ENCODE peak calls at places on chromosomes 5 and 9, in five cellular contexts. One of them, this sample, is unnamed.

GRCh38 chr5:87015908-87016307 is 251.8 kb upstream of the RASA1 start:
- DNase-seq in progenitor cell of endocrine pancreas: no peak
- DNase-seq in endothelial cell of umbilical vein: no peak
- DNase-seq in GM12865: no peak
- DNase-seq in RWPE1: no peak
- DNase-seq in this sample: no peak

GRCh38 chr9:8762676-8763075 is 963.1 kb upstream of the DMAC1 start:
- DNase-seq in progenitor cell of endocrine pancreas: no peak
- DNase-seq in endothelial cell of umbilical vein: no peak
- DNase-seq in GM12865: no peak
- DNase-seq in RWPE1: no peak
- DNase-seq in this sample: no peak

GRCh38 chr9:68869020-68869419 is 144.9 kb downstream of the PRKACG start:
- DNase-seq in progenitor cell of endocrine pancreas: no peak
- DNase-seq in endothelial cell of umbilical vein: no peak
- DNase-seq in GM12865: no peak
- DNase-seq in RWPE1: no peak
- DNase-seq in this sample: no peak

GRCh38 chr9:72579190-72579589 is 57.8 kb downstream of the TMC1 start:
- DNase-seq in progenitor cell of endocrine pancreas: no peak
- DNase-seq in endothelial cell of umbilical vein: peak
- DNase-seq in GM12865: no peak
- DNase-seq in RWPE1: peak
- DNase-seq in this sample: no peak

GRCh38 chr9:114900937-114901802 is 29.2 kb downstream of the TNFSF8 start:
- DNase-seq in progenitor cell of endocrine pancreas: no peak
- DNase-seq in endothelial cell of umbilical vein: peak
- DNase-seq in GM12865: no peak
- DNase-seq in RWPE1: no peak
- DNase-seq in this sample: no peak

GRCh38 chr9:18890372-18890771 is 142.6 kb downstream of the SAXO1 start:
- DNase-seq in progenitor cell of endocrine pancreas: no peak
- DNase-seq in endothelial cell of umbilical vein: peak
- DNase-seq in GM12865: peak
- DNase-seq in RWPE1: peak
- DNase-seq in this sample: peak

GRCh38 chr5:98774192-98775046 is 956 bp downstream of the RGMB start:
- DNase-seq in progenitor cell of endocrine pancreas: peak
- DNase-seq in endothelial cell of umbilical vein: peak
- DNase-seq in GM12865: peak
- DNase-seq in RWPE1: peak
- DNase-seq in this sample: peak

GRCh38 chr5:171367424-171368370 is 20.0 kb upstream of the NPM1 start:
- DNase-seq in progenitor cell of endocrine pancreas: no peak
- DNase-seq in endothelial cell of umbilical vein: no peak
- DNase-seq in GM12865: peak
- DNase-seq in RWPE1: no peak
- DNase-seq in this sample: no peak

GRCh38 chr5:1875843-1876671 is 6.7 kb downstream of the IRX4 start:
- DNase-seq in progenitor cell of endocrine pancreas: no peak
- DNase-seq in endothelial cell of umbilical vein: no peak
- DNase-seq in GM12865: no peak
- DNase-seq in RWPE1: no peak
- DNase-seq in this sample: no peak

GRCh38 chr5:166823360-166823759 is 1468.1 kb upstream of the WWC1 start:
- DNase-seq in progenitor cell of endocrine pancreas: no peak
- DNase-seq in endothelial cell of umbilical vein: no peak
- DNase-seq in GM12865: no peak
- DNase-seq in RWPE1: no peak
- DNase-seq in this sample: no peak
- TF ChIP-seq CTCF in progenitor cell of endocrine pancreas: no peak
- TF ChIP-seq CTCF in endothelial cell of umbilical vein: no peak
- TF ChIP-seq CTCF in GM12865: no peak
- TF ChIP-seq CTCF in RWPE1: no peak
- TF ChIP-seq CTCF in this sample: no peak

GRCh38 chr9:133590231-133590855 is 18.8 kb downstream of the FAM163B start:
- DNase-seq in progenitor cell of endocrine pancreas: no peak
- DNase-seq in endothelial cell of umbilical vein: no peak
- DNase-seq in GM12865: no peak
- DNase-seq in RWPE1: no peak
- DNase-seq in this sample: no peak

GRCh38 chr9:133591985-133592384 is 17.2 kb downstream of the FAM163B start:
- DNase-seq in progenitor cell of endocrine pancreas: no peak
- DNase-seq in endothelial cell of umbilical vein: no peak
- DNase-seq in GM12865: no peak
- DNase-seq in RWPE1: no peak
- DNase-seq in this sample: no peak

GRCh38 chr9:133587466-133587865 is 21.7 kb downstream of the FAM163B start:
- DNase-seq in progenitor cell of endocrine pancreas: no peak
- DNase-seq in endothelial cell of umbilical vein: no peak
- DNase-seq in GM12865: no peak
- DNase-seq in RWPE1: no peak
- DNase-seq in this sample: no peak

GRCh38 chr9:133591116-133591910 is 17.9 kb downstream of the FAM163B start:
- DNase-seq in progenitor cell of endocrine pancreas: no peak
- DNase-seq in endothelial cell of umbilical vein: no peak
- DNase-seq in GM12865: no peak
- DNase-seq in RWPE1: no peak
- DNase-seq in this sample: no peak

DNA sequence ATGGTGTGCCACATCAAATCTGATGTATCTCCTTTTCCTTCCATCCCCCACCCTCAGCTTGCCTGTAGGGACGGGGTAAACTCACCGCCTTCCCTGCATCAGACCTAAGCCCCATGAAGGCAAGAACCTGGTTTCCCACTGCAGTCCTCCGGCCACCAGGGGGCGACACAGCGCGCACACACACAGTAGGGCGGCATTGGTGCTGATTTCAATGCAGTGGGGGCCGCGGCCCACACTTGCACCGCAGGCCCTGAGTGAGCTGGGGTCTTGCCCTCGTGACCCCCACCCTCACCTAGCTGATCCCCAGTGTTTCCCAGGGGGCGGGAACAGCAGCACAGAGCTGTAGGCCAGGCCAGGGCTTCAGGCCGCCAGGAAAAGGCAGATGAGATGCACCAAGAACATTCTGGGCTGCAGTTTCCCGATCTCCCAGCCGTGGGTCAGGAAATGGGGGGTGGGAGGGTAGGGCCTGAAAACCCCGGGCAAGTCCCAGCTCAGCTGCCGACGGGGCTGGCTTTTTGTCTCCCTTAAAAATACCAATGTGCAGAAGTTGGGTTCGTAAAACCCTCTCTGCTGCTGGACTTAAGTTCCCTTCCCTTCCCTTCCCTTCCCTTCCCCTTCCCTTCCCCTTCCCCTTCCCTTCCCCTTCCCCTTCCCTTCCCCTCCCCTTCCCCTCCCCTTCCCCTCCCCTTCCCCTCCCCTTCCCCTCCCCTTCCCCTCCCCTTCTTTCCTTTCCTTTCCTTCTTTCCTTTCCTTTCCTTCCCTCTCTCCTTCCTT is 19.5 kb downstream of the FAM163B start:
- DNase-seq in progenitor cell of endocrine pancreas: no peak
- DNase-seq in endothelial cell of umbilical vein: no peak
- DNase-seq in GM12865: peak
- DNase-seq in RWPE1: no peak
- DNase-seq in this sample: no peak
- TF ChIP-seq CTCF in progenitor cell of endocrine pancreas: peak
- TF ChIP-seq CTCF in endothelial cell of umbilical vein: peak
- TF ChIP-seq CTCF in GM12865: peak
- TF ChIP-seq CTCF in RWPE1: peak
- TF ChIP-seq CTCF in this sample: peak

DNA sequence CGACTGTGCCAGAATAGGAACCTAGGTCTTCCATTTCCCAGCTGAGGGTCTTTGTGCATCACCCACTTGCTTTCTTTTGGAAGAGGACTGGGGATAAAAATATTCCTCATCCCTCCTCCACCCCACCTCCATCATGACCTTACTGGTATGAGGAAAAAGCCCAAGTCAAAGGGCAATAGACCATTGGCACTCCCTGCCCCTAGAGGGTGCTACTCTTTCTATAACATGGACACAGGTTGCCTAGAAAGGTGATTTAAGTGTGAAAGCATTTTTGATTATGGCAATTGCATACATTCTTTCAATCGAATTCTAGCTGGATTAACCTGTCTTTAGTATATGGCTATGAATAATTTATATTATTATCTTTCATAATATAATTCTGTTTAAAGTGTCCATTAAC is 22.8 kb upstream of the ZNF618 start:
- DNase-seq in progenitor cell of endocrine pancreas: no peak
- DNase-seq in endothelial cell of umbilical vein: peak
- DNase-seq in GM12865: peak
- DNase-seq in RWPE1: peak
- DNase-seq in this sample: no peak
- TF ChIP-seq CTCF in progenitor cell of endocrine pancreas: peak
- TF ChIP-seq CTCF in endothelial cell of umbilical vein: peak
- TF ChIP-seq CTCF in GM12865: peak
- TF ChIP-seq CTCF in RWPE1: peak
- TF ChIP-seq CTCF in this sample: peak

DNA sequence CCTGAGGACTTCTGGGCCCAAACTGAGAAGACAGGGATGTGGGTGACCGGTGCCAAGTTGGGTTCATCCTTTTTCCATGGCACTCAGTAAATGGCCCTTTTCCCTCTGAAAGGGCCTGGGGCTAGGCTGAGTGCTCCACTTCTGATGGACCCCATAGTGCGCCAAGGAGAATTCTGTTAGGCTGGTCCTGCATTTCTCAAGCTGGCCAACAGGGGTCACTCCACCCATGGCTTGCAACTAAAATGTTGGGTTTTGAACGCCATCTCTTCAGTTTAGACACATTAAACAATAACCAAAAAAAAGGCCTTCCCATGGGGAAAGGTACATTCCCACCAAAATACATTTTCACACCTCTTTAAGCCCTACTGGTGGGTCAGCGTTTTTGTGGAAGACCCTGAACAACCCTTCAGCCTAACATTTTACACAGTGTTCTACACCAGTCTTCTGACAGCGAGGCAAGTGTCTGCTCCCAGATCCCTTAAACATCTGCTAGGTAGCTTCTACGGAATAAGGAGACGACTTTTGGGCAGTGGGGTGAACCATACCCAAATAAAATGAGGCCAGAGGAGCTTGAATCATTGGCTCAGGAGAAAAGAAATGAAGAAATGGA is 27.3 kb downstream of the CNTFR start:
- DNase-seq in progenitor cell of endocrine pancreas: no peak
- DNase-seq in endothelial cell of umbilical vein: no peak
- DNase-seq in GM12865: peak
- DNase-seq in RWPE1: no peak
- DNase-seq in this sample: no peak
- TF ChIP-seq CTCF in progenitor cell of endocrine pancreas: peak
- TF ChIP-seq CTCF in endothelial cell of umbilical vein: peak
- TF ChIP-seq CTCF in GM12865: peak
- TF ChIP-seq CTCF in RWPE1: no peak
- TF ChIP-seq CTCF in this sample: peak

DNA sequence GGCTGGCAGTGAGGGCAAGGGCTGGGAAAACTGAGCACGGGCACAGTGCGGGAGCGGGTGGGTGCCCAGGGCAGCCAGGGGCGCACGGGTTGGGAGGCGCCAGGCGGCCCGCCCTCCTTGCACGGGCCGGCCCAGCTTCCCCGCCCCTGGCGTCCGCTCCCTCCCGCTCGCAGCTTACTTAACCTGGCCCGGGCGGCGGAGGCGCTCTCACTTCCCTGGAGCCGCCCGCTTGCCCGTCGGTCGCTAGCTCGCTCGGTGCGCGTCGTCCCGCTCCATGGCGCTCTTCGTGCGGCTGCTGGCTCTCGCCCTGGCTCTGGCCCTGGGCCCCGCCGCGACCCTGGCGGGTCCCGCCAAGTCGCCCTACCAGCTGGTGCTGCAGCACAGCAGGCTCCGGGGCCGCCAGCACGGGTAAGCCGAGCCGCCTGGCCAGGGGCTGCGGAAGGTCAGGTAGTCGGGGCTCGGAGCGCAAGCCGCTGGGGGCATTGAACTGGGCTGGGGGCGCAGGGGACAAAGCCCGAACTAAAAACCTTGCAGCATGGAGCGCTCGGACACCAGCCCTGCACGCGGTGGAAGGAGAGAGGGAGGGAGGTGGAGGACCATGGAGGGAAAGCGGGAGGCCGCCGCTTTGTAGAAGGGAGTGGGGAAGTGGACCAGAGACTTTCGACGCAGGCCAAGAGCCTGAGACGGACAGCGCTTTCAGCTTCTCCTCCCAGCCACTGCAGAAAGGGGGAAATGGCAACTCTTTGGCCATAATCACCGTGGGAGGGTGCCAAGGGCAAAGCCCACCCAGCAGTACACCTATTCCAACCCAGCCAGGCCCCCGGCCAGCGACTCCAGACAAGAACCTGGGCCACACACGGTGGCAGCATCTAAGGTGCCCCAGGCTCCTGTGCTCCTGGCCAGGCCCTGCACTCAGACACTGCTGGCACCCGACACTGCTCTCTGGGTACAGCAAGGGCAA is at the start of gene TGFBI:
- DNase-seq in progenitor cell of endocrine pancreas: peak
- DNase-seq in endothelial cell of umbilical vein: peak
- DNase-seq in GM12865: peak
- DNase-seq in RWPE1: peak
- DNase-seq in this sample: peak
- TF ChIP-seq CTCF in progenitor cell of endocrine pancreas: no peak
- TF ChIP-seq CTCF in endothelial cell of umbilical vein: no peak
- TF ChIP-seq CTCF in GM12865: no peak
- TF ChIP-seq CTCF in RWPE1: no peak
- TF ChIP-seq CTCF in this sample: no peak

GRCh38 chr9:76403352-76403751 is 9.1 kb upstream of the RFK start:
- DNase-seq in progenitor cell of endocrine pancreas: no peak
- DNase-seq in endothelial cell of umbilical vein: peak
- DNase-seq in GM12865: peak
- DNase-seq in RWPE1: peak
- DNase-seq in this sample: peak
- TF ChIP-seq CTCF in progenitor cell of endocrine pancreas: peak
- TF ChIP-seq CTCF in endothelial cell of umbilical vein: peak
- TF ChIP-seq CTCF in GM12865: peak
- TF ChIP-seq CTCF in RWPE1: peak
- TF ChIP-seq CTCF in this sample: peak

GRCh38 chr5:6389397-6389796 is 11.1 kb upstream of the MED10 start:
- DNase-seq in progenitor cell of endocrine pancreas: no peak
- DNase-seq in endothelial cell of umbilical vein: no peak
- DNase-seq in GM12865: no peak
- DNase-seq in RWPE1: no peak
- DNase-seq in this sample: no peak
- TF ChIP-seq CTCF in progenitor cell of endocrine pancreas: no peak
- TF ChIP-seq CTCF in endothelial cell of umbilical vein: no peak
- TF ChIP-seq CTCF in GM12865: no peak
- TF ChIP-seq CTCF in RWPE1: no peak
- TF ChIP-seq CTCF in this sample: no peak